ENCODE peak calls at places on chromosomes 3 and 15, in four cellular contexts. X is vagina, C is GM23338, T is transverse colon. G is an unnamed sample.

GRCh38 chr3:632571-633170 is 436.1 kb downstream of the CHL1 start:
- DNase-seq in X (no peak), T (peak; percentile 29), C (peak; percentile 70), G (no peak)

GRCh38 chr3:162719684-162720341 is 1223.2 kb downstream of the OTOL1 start:
- DNase-seq in X (no peak), C (no peak), T (no peak), G (no peak)

GRCh38 chr15:37135225-37135624 is 34.9 kb upstream of the MEIS2 start:
- DNase-seq in T (no peak), C (peak; percentile 71), X (no peak), G (no peak)

GRCh38 chr15:39016706-39017105 is 452.1 kb upstream of the RASGRP1 start:
- DNase-seq in X (no peak), C (no peak), T (no peak), G (no peak)

GRCh38 chr3:880371-880770 is 212.5 kb upstream of the CNTN6 start:
- DNase-seq in X (no peak), T (no peak), C (no peak), G (no peak)

GRCh38 chr3:4562595-4562994 is 69.4 kb downstream of the ITPR1 start:
- DNase-seq in C (no peak), X (no peak), T (no peak), G (no peak)

GRCh38 chr3:67362686-67363085 is 291.7 kb downstream of the SUCLG2 start:
- DNase-seq in X (no peak), C (no peak), T (no peak), G (no peak)

GRCh38 chr3:23546186-23546585 is 259.6 kb upstream of the UBE2E1 start:
- DNase-seq in T (no peak), X (no peak), C (no peak), G (no peak)

GRCh38 chr3:119880966-119881365 is 99.1 kb downstream of the NR1I2 start:
- DNase-seq in X (no peak), T (no peak), C (no peak), G (no peak)

GRCh38 chr3:190289989-190290388 is 32.3 kb downstream of the CLDN1 start:
- DNase-seq in T (no peak), X (no peak), C (no peak), G (no peak)

GRCh38 chr3:86830566-86830965 is 160.4 kb downstream of the VGLL3 start:
- DNase-seq in T (no peak), X (no peak), C (no peak), G (no peak)

GRCh38 chr15:75362642-75363249 is 5.7 kb downstream of the MAN2C1 start:
- DNase-seq in T (no peak), C (peak; percentile 55), X (no peak), G (no peak)
- TF ChIP-seq POLR2AphosphoS5 in T (no peak), C (no peak), X (no peak), G (no peak)

GRCh38 chr15:98525625-98526024 is 122.7 kb upstream of the IGF1R start:
- DNase-seq in C (peak; percentile 67), X (no peak), T (no peak), G (no peak)

GRCh38 chr15:98524274-98524673 is 124.1 kb upstream of the IGF1R start:
- DNase-seq in C (no peak), T (no peak), X (no peak), G (no peak)

GRCh38 chr15:98524838-98525540 is 123.3 kb upstream of the IGF1R start:
- DNase-seq in C (no peak), X (no peak), T (no peak), G (no peak)

GRCh38 chr15:98528056-98528725 is 120.1 kb upstream of the IGF1R start:
- DNase-seq in T (no peak), X (no peak), C (no peak), G (no peak)

GRCh38 chr15:98526094-98526493 is 122.2 kb upstream of the IGF1R start:
- DNase-seq in X (no peak), T (no peak), C (no peak), G (no peak)
- TF ChIP-seq POLR2AphosphoS5 in X (no peak), T (no peak), C (no peak), G (no peak)

GRCh38 chr3:52124126-52124525 is 30.1 kb downstream of the POC1A start:
- DNase-seq in T (no peak), X (no peak), C (no peak), G (no peak)

GRCh38 chr3:52124766-52125165 is 29.5 kb downstream of the POC1A start:
- DNase-seq in C (no peak), T (no peak), X (no peak), G (peak; percentile 7)

GRCh38 chr3:52122491-52122890 is 31.7 kb downstream of the POC1A start:
- DNase-seq in T (no peak), C (no peak), X (no peak), G (peak; percentile 59)

GRCh38 chr3:52121813-52122212 is 32.4 kb downstream of the POC1A start:
- DNase-seq in T (no peak), C (no peak), X (no peak), G (peak; percentile 35)

DNA sequence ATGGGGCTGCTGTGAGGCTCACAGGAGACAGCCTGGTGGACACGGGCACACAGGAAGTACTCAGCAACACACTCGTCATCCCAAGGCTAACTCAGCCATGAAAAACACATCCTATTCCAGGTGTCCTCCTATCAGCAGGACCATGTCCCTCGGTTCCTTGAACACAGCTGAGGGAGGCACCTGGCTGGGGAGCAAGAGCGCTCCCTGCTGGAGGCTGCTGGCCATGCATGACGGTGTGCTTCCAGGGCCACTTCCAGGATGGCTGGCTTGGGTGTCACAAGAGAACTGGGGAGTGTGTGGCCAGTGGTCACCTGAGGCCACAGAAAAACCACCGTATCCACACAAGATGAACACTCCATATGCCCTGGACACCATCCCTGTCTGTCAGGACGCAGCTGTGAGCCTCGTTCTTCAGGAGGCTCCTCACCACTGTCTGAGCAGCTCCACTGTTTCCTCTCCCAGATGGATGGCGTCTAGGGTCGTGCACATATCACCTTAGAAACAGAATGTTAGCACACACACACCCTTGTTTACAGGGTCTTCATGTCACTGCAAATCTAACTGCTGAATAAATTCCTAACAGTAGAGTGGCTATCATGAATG is 31.0 kb downstream of the POC1A start:
- DNase-seq in X (no peak), T (peak; percentile 82), C (peak; percentile 81), G (peak; percentile 92)
- TF ChIP-seq POLR2AphosphoS5 in X (peak; percentile 44), T (no peak), C (no peak), G (no peak)

DNA sequence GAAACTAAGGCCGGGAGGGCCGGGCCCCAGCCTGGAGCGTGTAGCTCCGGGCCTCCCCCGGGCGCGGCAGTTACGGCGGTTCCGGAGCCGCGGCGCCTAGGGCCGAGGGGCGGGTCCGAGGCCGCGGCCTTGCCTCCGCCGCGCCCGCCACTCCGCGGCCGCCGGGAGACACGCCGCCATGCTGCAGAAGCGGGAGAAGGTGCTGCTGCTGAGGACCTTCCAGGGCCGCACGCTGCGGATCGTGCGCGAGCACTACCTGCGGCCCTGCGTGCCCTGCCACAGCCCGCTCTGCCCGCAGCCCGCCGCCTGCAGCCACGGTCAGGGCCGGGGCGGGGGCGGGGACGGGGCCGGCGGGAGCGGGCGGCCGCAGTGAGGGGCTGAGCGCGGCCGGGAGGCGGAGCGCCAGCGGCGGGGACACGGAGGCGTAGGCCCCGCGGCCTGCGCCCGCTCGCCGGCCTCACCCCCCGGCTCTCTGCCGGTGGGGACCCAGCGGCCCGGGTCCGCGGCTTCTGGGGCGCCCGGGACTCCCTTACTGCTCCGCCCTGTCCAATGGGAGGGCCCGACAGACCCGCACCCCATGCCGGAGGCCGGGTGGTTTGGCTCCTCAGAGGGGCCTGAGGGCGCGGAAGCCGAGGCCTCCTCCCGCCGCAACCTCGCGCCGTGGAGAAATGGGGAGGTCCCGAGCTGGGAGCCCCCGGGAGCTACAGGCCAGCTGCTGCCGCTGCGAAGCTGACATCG is at the start of gene DIS3L:
- DNase-seq in T (peak; percentile 75), C (peak; percentile 68), X (no peak), G (peak; percentile 53)
- TF ChIP-seq POLR2AphosphoS5 in T (peak; percentile 62), C (peak; percentile 48), X (no peak), G (no peak)

GRCh38 chr3:159185443-159186050 is 383.7 kb downstream of the MFSD1 start:
- DNase-seq in X (no peak), T (no peak), C (no peak), G (no peak)

GRCh38 chr3:159187232-159187631 is 385.4 kb downstream of the MFSD1 start:
- DNase-seq in C (no peak), T (no peak), X (no peak), G (no peak)

GRCh38 chr3:159186581-159186980 is 384.7 kb downstream of the MFSD1 start:
- DNase-seq in C (no peak), T (no peak), X (no peak), G (no peak)

GRCh38 chr3:159178209-159178897 is 376.5 kb downstream of the MFSD1 start:
- DNase-seq in C (no peak), T (no peak), X (no peak), G (no peak)

GRCh38 chr3:159182961-159183360 is 381.1 kb downstream of the MFSD1 start:
- DNase-seq in T (no peak), X (no peak), C (no peak), G (no peak)
- TF ChIP-seq POLR2AphosphoS5 in T (no peak), X (no peak), C (no peak), G (no peak)

GRCh38 chr15:80721476-80721875 is 26.4 kb downstream of the ABHD17C start:
- DNase-seq in C (no peak), X (no peak), T (no peak), G (no peak)
- TF ChIP-seq POLR2AphosphoS5 in C (no peak), X (no peak), T (no peak), G (peak; percentile 74)

GRCh38 chr15:75036269-75036668 is 12.9 kb downstream of the PPCDC start:
- DNase-seq in C (peak; percentile 91), T (peak; percentile 68), X (no peak), G (no peak)
- TF ChIP-seq POLR2AphosphoS5 in C (no peak), T (peak; percentile 41), X (peak; percentile 74), G (no peak)

GRCh38 chr15:69297642-69298353 is 914 bp upstream of the PAQR5 start:
- DNase-seq in T (no peak), C (no peak), X (no peak), G (no peak)
- TF ChIP-seq POLR2AphosphoS5 in T (no peak), C (no peak), X (no peak), G (no peak)

GRCh38 chr3:123352134-123352554 is 96.7 kb downstream of the ADCY5 start:
- DNase-seq in C (no peak), X (no peak), T (no peak), G (no peak)
- TF ChIP-seq POLR2AphosphoS5 in C (no peak), X (no peak), T (no peak), G (no peak)

G was measured in upper lobe of left lung.